ENCODE peak calls at places on chromosomes 11 and 22, in seven cellular contexts. One of them, this sample, is unnamed.

GRCh38 chr11:84673753-84674152 is 953.4 kb downstream of the DLG2 start:
- DNase-seq in stimulated activated CD4-positive, alpha-beta T cell treated with anti-CD3 and anti-CD28 coated beads, Interleukin-1b, Interleukin-23, amount 100 ng/mL, for 24 hours: no peak
- DNase-seq in SHP77 treated with DMSO at 0.1 percent for 48 hours: no peak
- DNase-seq in stimulated activated CD8-positive, alpha-beta memory T cell treated with anti-CD3 and anti-CD28 coated beads, Interleukin-7, amount 100 ng/mL, for 24 hours: no peak
- DNase-seq in Kasumi-1: no peak
- DNase-seq in heart right ventricle: no peak
- DNase-seq in HEK293T: no peak
- DNase-seq in this sample: no peak

GRCh38 chr11:47357985-47358730 is 5.7 kb upstream of the MYBPC3 start:
- DNase-seq in stimulated activated CD4-positive, alpha-beta T cell treated with anti-CD3 and anti-CD28 coated beads, Interleukin-1b, Interleukin-23, amount 100 ng/mL, for 24 hours: no peak
- DNase-seq in SHP77 treated with DMSO at 0.1 percent for 48 hours: no peak
- DNase-seq in stimulated activated CD8-positive, alpha-beta memory T cell treated with anti-CD3 and anti-CD28 coated beads, Interleukin-7, amount 100 ng/mL, for 24 hours: no peak
- DNase-seq in Kasumi-1: no peak
- DNase-seq in heart right ventricle: no peak
- DNase-seq in HEK293T: no peak
- DNase-seq in this sample: no peak

GRCh38 chr22:19961201-19961580 is 19.6 kb upstream of the TXNRD2 start:
- DNase-seq in stimulated activated CD4-positive, alpha-beta T cell treated with anti-CD3 and anti-CD28 coated beads, Interleukin-1b, Interleukin-23, amount 100 ng/mL, for 24 hours: no peak
- DNase-seq in SHP77 treated with DMSO at 0.1 percent for 48 hours: no peak
- DNase-seq in stimulated activated CD8-positive, alpha-beta memory T cell treated with anti-CD3 and anti-CD28 coated beads, Interleukin-7, amount 100 ng/mL, for 24 hours: no peak
- DNase-seq in Kasumi-1: no peak
- DNase-seq in heart right ventricle: no peak
- DNase-seq in HEK293T: no peak
- DNase-seq in this sample: no peak

GRCh38 chr11:107808526-107808925 is 50.1 kb downstream of the SLC35F2 start:
- DNase-seq in stimulated activated CD4-positive, alpha-beta T cell treated with anti-CD3 and anti-CD28 coated beads, Interleukin-1b, Interleukin-23, amount 100 ng/mL, for 24 hours: no peak
- DNase-seq in SHP77 treated with DMSO at 0.1 percent for 48 hours: no peak
- DNase-seq in stimulated activated CD8-positive, alpha-beta memory T cell treated with anti-CD3 and anti-CD28 coated beads, Interleukin-7, amount 100 ng/mL, for 24 hours: no peak
- DNase-seq in Kasumi-1: no peak
- DNase-seq in heart right ventricle: no peak
- DNase-seq in HEK293T: no peak
- DNase-seq in this sample: no peak

GRCh38 chr11:35267504-35267903 is 128.5 kb downstream of the CD44 start:
- DNase-seq in stimulated activated CD4-positive, alpha-beta T cell treated with anti-CD3 and anti-CD28 coated beads, Interleukin-1b, Interleukin-23, amount 100 ng/mL, for 24 hours: no peak
- DNase-seq in SHP77 treated with DMSO at 0.1 percent for 48 hours: no peak
- DNase-seq in stimulated activated CD8-positive, alpha-beta memory T cell treated with anti-CD3 and anti-CD28 coated beads, Interleukin-7, amount 100 ng/mL, for 24 hours: no peak
- DNase-seq in Kasumi-1: no peak
- DNase-seq in heart right ventricle: no peak
- DNase-seq in HEK293T: no peak
- DNase-seq in this sample: peak

GRCh38 chr11:134597452-134597851 is 185.4 kb upstream of the B3GAT1 start:
- DNase-seq in stimulated activated CD4-positive, alpha-beta T cell treated with anti-CD3 and anti-CD28 coated beads, Interleukin-1b, Interleukin-23, amount 100 ng/mL, for 24 hours: no peak
- DNase-seq in SHP77 treated with DMSO at 0.1 percent for 48 hours: no peak
- DNase-seq in stimulated activated CD8-positive, alpha-beta memory T cell treated with anti-CD3 and anti-CD28 coated beads, Interleukin-7, amount 100 ng/mL, for 24 hours: no peak
- DNase-seq in Kasumi-1: no peak
- DNase-seq in heart right ventricle: no peak
- DNase-seq in HEK293T: no peak
- DNase-seq in this sample: no peak

GRCh38 chr11:117356126-117356761 is 28.6 kb downstream of the CEP164 start:
- DNase-seq in stimulated activated CD4-positive, alpha-beta T cell treated with anti-CD3 and anti-CD28 coated beads, Interleukin-1b, Interleukin-23, amount 100 ng/mL, for 24 hours: no peak
- DNase-seq in SHP77 treated with DMSO at 0.1 percent for 48 hours: no peak
- DNase-seq in stimulated activated CD8-positive, alpha-beta memory T cell treated with anti-CD3 and anti-CD28 coated beads, Interleukin-7, amount 100 ng/mL, for 24 hours: no peak
- DNase-seq in Kasumi-1: no peak
- DNase-seq in heart right ventricle: no peak
- DNase-seq in HEK293T: no peak
- DNase-seq in this sample: no peak

GRCh38 chr22:21937041-21937820 is 15.4 kb downstream of the PPM1F start:
- DNase-seq in stimulated activated CD4-positive, alpha-beta T cell treated with anti-CD3 and anti-CD28 coated beads, Interleukin-1b, Interleukin-23, amount 100 ng/mL, for 24 hours: no peak
- DNase-seq in SHP77 treated with DMSO at 0.1 percent for 48 hours: no peak
- DNase-seq in stimulated activated CD8-positive, alpha-beta memory T cell treated with anti-CD3 and anti-CD28 coated beads, Interleukin-7, amount 100 ng/mL, for 24 hours: no peak
- DNase-seq in Kasumi-1: peak
- DNase-seq in heart right ventricle: no peak
- DNase-seq in HEK293T: no peak
- DNase-seq in this sample: peak

GRCh38 chr22:17243524-17243923 is 24.3 kb upstream of the ADA2 start:
- DNase-seq in stimulated activated CD4-positive, alpha-beta T cell treated with anti-CD3 and anti-CD28 coated beads, Interleukin-1b, Interleukin-23, amount 100 ng/mL, for 24 hours: no peak
- DNase-seq in SHP77 treated with DMSO at 0.1 percent for 48 hours: no peak
- DNase-seq in stimulated activated CD8-positive, alpha-beta memory T cell treated with anti-CD3 and anti-CD28 coated beads, Interleukin-7, amount 100 ng/mL, for 24 hours: no peak
- DNase-seq in Kasumi-1: no peak
- DNase-seq in heart right ventricle: no peak
- DNase-seq in HEK293T: no peak
- DNase-seq in this sample: peak

GRCh38 chr11:64233913-64234839 is at the start of gene VEGFB:
- DNase-seq in stimulated activated CD4-positive, alpha-beta T cell treated with anti-CD3 and anti-CD28 coated beads, Interleukin-1b, Interleukin-23, amount 100 ng/mL, for 24 hours: peak
- DNase-seq in SHP77 treated with DMSO at 0.1 percent for 48 hours: no peak
- DNase-seq in stimulated activated CD8-positive, alpha-beta memory T cell treated with anti-CD3 and anti-CD28 coated beads, Interleukin-7, amount 100 ng/mL, for 24 hours: no peak
- DNase-seq in Kasumi-1: peak
- DNase-seq in heart right ventricle: peak
- DNase-seq in HEK293T: no peak
- DNase-seq in this sample: no peak

GRCh38 chr22:45468872-45469572 is 33.7 kb upstream of the FBLN1 start:
- DNase-seq in stimulated activated CD4-positive, alpha-beta T cell treated with anti-CD3 and anti-CD28 coated beads, Interleukin-1b, Interleukin-23, amount 100 ng/mL, for 24 hours: no peak
- DNase-seq in SHP77 treated with DMSO at 0.1 percent for 48 hours: no peak
- DNase-seq in stimulated activated CD8-positive, alpha-beta memory T cell treated with anti-CD3 and anti-CD28 coated beads, Interleukin-7, amount 100 ng/mL, for 24 hours: no peak
- DNase-seq in Kasumi-1: no peak
- DNase-seq in heart right ventricle: no peak
- DNase-seq in HEK293T: no peak
- DNase-seq in this sample: peak

This sample was measured in LHCN-M2.